ENCODE peak calls at places on chromosome 12, in nine cellular contexts. L is epithelial cell of esophagus, S is PC-3, G is cardiac muscle cell, C is kidney epithelial cell, X is hepatocyte, M is activated B cell treated with CpG ODN at 0.5 μM for 24 hours, E is right lobe of liver, Z is GM13977. P is an unnamed sample.

GRCh38 chr12:112182499-112182898 is 57.1 kb downstream of the TRAFD1 start:
- DNase-seq in S (no peak), X (no peak), M (no peak), L (no peak), C (no peak), G (no peak), E (no peak), Z (peak), P (no peak)

GRCh38 chr12:22537000-22537544 is 7.3 kb downstream of the C2CD5 start:
- DNase-seq in G (no peak), S (no peak), L (no peak), C (no peak), Z (no peak), X (no peak), M (no peak), E (no peak), P (no peak)

GRCh38 chr12:18224745-18225144 is 36.6 kb upstream of the PIK3C2G start:
- DNase-seq in M (no peak), C (peak), X (peak), S (peak), G (peak), L (peak), E (no peak), Z (peak), P (no peak)

GRCh38 chr12:98228619-98229538 is 286.5 kb upstream of the TMPO start:
- DNase-seq in G (no peak), L (no peak), X (no peak), Z (no peak), S (no peak), C (no peak), E (no peak), M (no peak), P (no peak)

GRCh38 chr12:113257564-113257963 is 36.3 kb downstream of the TPCN1 start:
- DNase-seq in C (no peak), L (no peak), Z (no peak), X (no peak), E (no peak), M (no peak), G (no peak), S (no peak), P (no peak)

GRCh38 chr12:116454950-116455447 is 104.2 kb upstream of the MAP1LC3B2 start:
- DNase-seq in L (peak), G (no peak), Z (no peak), S (peak), C (peak), X (peak), E (no peak), M (no peak), P (no peak)

GRCh38 chr12:14949631-14950030 is 11.3 kb upstream of the ERP27 start:
- DNase-seq in M (no peak), S (no peak), G (no peak), E (no peak), C (no peak), L (no peak), X (no peak), Z (no peak), P (no peak)

GRCh38 chr12:103278329-103278728 is 217.4 kb downstream of the C12orf42 start:
- DNase-seq in M (no peak), S (no peak), Z (no peak), X (no peak), C (no peak), E (no peak), L (no peak), G (no peak), P (no peak)

GRCh38 chr12:3218150-3218845 is 141.1 kb downstream of the TSPAN9 start:
- DNase-seq in M (no peak), S (no peak), X (peak), Z (peak), G (peak), C (peak), E (peak), L (peak), P (peak)

GRCh38 chr12:88973998-88974397 is 378.3 kb downstream of the DUSP6 start:
- DNase-seq in M (no peak), E (no peak), C (no peak), G (no peak), X (no peak), L (no peak), Z (no peak), S (no peak), P (no peak)

GRCh38 chr12:15700595-15700994 is 88.6 kb downstream of the EPS8 start:
- DNase-seq in G (no peak), S (peak), Z (peak), C (peak), M (no peak), X (no peak), L (peak), E (no peak), P (no peak)

GRCh38 chr12:70724444-70724843 is 87.2 kb upstream of the PTPRB start:
- DNase-seq in Z (no peak), C (no peak), L (peak), M (no peak), E (no peak), X (no peak), G (peak), S (peak), P (no peak)

GRCh38 chr12:12398026-12398859 is 41.4 kb downstream of the BORCS5 start:
- DNase-seq in L (peak), S (peak), C (peak), G (no peak), Z (no peak), E (no peak), M (no peak), X (peak), P (peak)

GRCh38 chr12:24380122-24380521 is 430.7 kb upstream of the SOX5 start:
- DNase-seq in L (peak), S (no peak), M (no peak), G (no peak), Z (no peak), C (no peak), X (no peak), E (peak), P (no peak)

GRCh38 chr12:2009623-2010022 is 5.4 kb upstream of the DCP1B start:
- DNase-seq in E (no peak), M (no peak), L (no peak), C (no peak), X (no peak), S (no peak), Z (no peak), G (peak), P (no peak)

GRCh38 chr12:86249856-86250255 is 6.3 kb downstream of the MGAT4C start:
- DNase-seq in G (no peak), Z (no peak), M (no peak), X (no peak), E (no peak), S (no peak), C (peak), L (peak), P (no peak)

GRCh38 chr12:119990382-119990874 is 1.4 kb downstream of the BICDL1 start:
- DNase-seq in Z (peak), C (no peak), E (no peak), L (peak), M (no peak), S (no peak), G (no peak), X (no peak), P (no peak)

GRCh38 chr12:56571131-56571530 is 49.5 kb downstream of the RBMS2 start:
- DNase-seq in L (no peak), X (peak), E (no peak), M (no peak), S (no peak), C (no peak), Z (no peak), G (peak), P (no peak)

GRCh38 chr12:1587927-1588573 is 6.3 kb downstream of the FBXL14 start:
- DNase-seq in L (no peak), S (peak), X (no peak), C (no peak), Z (no peak), E (no peak), G (no peak), M (no peak), P (no peak)

GRCh38 chr12:113748707-113749432 is 217.3 kb downstream of the RBM19 start:
- DNase-seq in L (no peak), G (no peak), S (no peak), M (no peak), Z (no peak), E (no peak), C (no peak), X (no peak), P (no peak)

GRCh38 chr12:84922721-84923120 is 10.1 kb upstream of the SLC6A15 start:
- DNase-seq in E (no peak), Z (no peak), L (peak), C (no peak), M (no peak), G (no peak), X (no peak), S (peak), P (no peak)

GRCh38 chr12:100503228-100503628 is 29.6 kb downstream of the NR1H4 start:
- DNase-seq in C (no peak), Z (no peak), E (no peak), X (peak), L (no peak), S (no peak), M (no peak), G (no peak), P (no peak)

GRCh38 chr12:123388218-123388947 is 4.5 kb downstream of the KMT5A start:
- DNase-seq in C (no peak), S (peak), X (peak), Z (peak), E (peak), G (peak), M (peak), L (peak), P (peak)
- TF ChIP-seq CTCF in C (no peak), S (no peak), X (peak), Z (no peak), E (peak), G (no peak), M (no peak), L (no peak), P (peak)

DNA sequence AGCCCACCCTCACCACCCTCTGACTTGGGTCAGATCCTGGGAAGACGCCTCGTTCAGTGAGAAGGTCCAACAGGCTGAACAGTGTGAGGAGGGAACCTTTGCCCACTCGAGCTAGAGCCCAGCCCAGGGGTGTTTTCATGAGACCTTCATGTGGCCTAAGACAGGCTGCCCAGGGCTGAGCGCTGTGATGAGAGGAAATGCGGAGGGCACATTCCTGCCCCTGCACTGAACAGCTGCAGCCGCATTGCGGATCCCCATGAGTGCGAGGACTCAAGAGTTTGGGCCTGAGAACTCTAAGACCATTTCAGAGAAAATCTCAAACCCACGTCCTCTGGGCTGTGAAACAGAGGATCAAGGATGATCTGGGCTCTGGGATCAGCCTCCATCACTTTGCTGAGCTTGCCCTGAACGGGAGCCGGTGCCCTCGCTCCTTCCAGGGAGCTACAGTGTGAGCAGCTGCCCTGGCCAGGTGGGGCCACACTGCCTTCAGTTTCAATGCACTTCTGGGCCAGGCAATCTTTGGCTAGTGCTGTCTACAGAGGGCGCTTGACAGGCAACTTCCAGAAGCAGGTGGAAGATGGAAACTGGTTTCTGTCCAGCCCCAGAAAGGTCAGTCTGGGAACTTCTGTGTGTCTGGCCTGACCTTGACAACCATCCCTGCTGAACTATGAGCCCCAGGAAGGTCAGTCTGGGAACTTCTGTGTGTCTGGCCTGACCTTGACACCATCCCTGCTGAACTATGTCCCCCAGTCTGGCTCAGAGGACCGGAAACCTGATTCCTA is 43.5 kb upstream of the P2RX7 start:
- DNase-seq in E (peak), G (peak), S (no peak), Z (no peak), X (no peak), L (no peak), M (no peak), C (no peak), P (no peak)
- TF ChIP-seq CTCF in E (peak), G (peak), S (peak), Z (no peak), X (no peak), L (no peak), M (no peak), C (no peak), P (peak)

DNA sequence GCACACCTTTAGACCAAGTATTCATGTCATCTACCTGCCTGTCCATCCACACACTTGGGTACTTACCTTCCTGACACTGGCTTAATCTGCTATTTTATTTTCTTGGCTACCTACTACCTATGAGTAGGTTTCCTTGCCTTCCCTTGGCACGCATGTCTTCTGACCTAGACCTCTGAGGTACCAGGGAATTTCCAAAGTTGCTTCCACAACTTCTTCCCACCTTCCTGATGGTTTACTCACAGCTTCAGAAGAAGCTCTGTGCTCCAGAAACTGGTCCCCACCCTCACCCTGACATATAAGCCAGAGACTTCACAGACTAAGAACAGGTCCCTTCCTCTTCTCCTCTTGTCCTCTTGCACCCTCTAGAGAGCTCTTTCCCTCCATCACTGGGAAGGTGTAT is 35.7 kb upstream of the DDX11 start:
- DNase-seq in C (no peak), G (no peak), X (no peak), Z (no peak), E (no peak), M (no peak), S (peak), L (peak), P (no peak)
- TF ChIP-seq CTCF in C (no peak), G (no peak), X (no peak), Z (no peak), E (no peak), M (no peak), S (no peak), L (no peak), P (no peak)

DNA sequence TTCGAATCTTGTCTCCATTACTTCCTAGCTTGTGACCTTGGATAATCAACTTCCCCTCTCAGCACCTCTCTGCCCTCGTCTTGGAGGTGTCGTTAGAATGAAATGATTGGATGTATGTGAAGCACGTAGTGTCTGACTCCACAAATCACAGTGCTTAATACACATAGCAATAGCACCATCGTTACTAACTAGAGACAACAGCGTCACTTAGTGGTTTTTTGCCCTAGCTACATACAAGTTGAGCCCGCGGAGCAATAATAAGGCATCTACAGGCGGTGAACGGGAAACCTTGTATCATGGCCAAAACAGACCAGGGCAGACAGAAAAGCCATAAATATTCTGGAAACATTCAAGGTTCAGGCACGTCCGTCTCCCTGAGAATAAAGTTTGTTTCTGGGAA is 154.9 kb downstream of the ASCL4 start:
- DNase-seq in S (peak), L (peak), M (no peak), G (peak), X (peak), C (no peak), E (no peak), Z (peak), P (no peak)
- TF ChIP-seq CTCF in S (peak), L (peak), M (no peak), G (peak), X (peak), C (no peak), E (no peak), Z (peak), P (no peak)

DNA sequence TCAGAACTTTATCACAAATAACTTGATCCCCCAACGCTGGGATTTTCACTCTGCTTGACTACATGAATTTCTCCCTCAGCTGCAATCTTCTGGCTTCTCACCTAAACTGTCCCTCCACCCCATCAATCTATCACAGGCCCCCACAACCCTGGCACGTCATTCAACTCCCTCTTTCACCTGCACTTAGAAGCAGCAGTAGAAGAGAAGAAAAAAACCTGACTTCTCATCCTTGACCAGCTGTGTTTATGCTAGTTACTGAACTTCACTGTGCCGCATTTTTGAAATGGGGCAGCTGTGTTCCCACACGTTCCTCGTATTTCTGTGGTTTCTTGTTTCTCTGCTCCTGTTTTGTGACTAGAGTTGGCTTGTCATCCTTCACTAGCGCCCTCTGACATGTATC is 35.0 kb downstream of the ITPR2 start:
- DNase-seq in S (no peak), L (peak), Z (no peak), M (no peak), G (no peak), E (no peak), C (peak), X (no peak), P (no peak)
- TF ChIP-seq CTCF in S (no peak), L (no peak), Z (no peak), M (no peak), G (no peak), E (no peak), C (no peak), X (no peak), P (no peak)

GRCh38 chr12:64950899-64951298 is 126.5 kb downstream of the TBC1D30 start:
- DNase-seq in L (no peak), G (no peak), X (no peak), C (no peak), Z (no peak), S (no peak), M (no peak), E (no peak), P (no peak)
- TF ChIP-seq CTCF in L (no peak), G (no peak), X (no peak), C (no peak), Z (no peak), S (no peak), M (no peak), E (no peak), P (no peak)

DNA sequence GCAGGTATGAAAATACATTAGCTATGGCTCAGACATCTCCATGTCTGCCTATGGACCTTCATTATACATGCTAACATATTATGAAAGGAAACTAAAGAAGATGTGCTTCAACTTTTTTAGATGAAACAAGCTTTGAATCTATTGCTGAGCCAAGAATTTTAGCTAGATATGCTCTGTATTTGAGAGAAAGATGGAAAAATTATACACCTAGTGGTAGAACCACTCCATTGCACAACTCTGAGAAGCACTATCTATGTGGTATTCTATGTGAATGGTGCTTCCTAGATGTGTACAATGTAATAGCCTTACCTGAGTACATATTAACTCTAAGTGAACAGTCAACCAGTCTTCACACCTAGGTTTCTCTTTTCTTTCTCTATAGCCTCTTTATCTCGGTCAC is 17.3 kb downstream of the EPYC start:
- DNase-seq in C (no peak), X (no peak), Z (no peak), L (no peak), M (no peak), G (no peak), E (no peak), S (no peak), P (no peak)
- TF ChIP-seq CTCF in C (no peak), X (no peak), Z (no peak), L (no peak), M (no peak), G (no peak), E (no peak), S (peak), P (no peak)

GRCh38 chr12:19507823-19508222 is 68.5 kb downstream of the AEBP2 start:
- DNase-seq in E (no peak), S (no peak), Z (no peak), M (no peak), X (no peak), C (no peak), L (no peak), G (no peak), P (no peak)
- TF ChIP-seq CTCF in E (peak), S (peak), Z (no peak), M (no peak), X (peak), C (no peak), L (no peak), G (peak), P (peak)

P was measured in heart right ventricle.